ENCODE peak calls at places on chromosome X, in four cellular contexts. One of them, this sample, is unnamed.

GRCh38 chrX:54447461-54447860 is 7.3 kb downstream of the TSR2 start:
- DNase-seq in A549: peak; percentile 14
- DNase-seq in PC-9: no peak
- DNase-seq in HFF-Myc: no peak
- DNase-seq in this sample: no peak

GRCh38 chrX:19303216-19303880 is 40.4 kb upstream of the PDHA1 start:
- DNase-seq in A549: peak; percentile 10
- DNase-seq in PC-9: no peak
- DNase-seq in HFF-Myc: no peak
- DNase-seq in this sample: no peak

GRCh38 chrX:70436380-70436779 is 8.3 kb upstream of the DLG3 start:
- DNase-seq in A549: no peak
- DNase-seq in PC-9: no peak
- DNase-seq in HFF-Myc: no peak
- DNase-seq in this sample: no peak

GRCh38 chrX:136227948-136228584 is 23.1 kb downstream of the MAP7D3 start:
- DNase-seq in A549: no peak
- DNase-seq in PC-9: no peak
- DNase-seq in HFF-Myc: no peak
- DNase-seq in this sample: no peak

GRCh38 chrX:136708348-136708747 is 60.4 kb downstream of the CD40LG start:
- DNase-seq in A549: peak; percentile 6
- DNase-seq in PC-9: no peak
- DNase-seq in HFF-Myc: no peak
- DNase-seq in this sample: no peak

GRCh38 chrX:54171527-54171926 is 11.5 kb downstream of the FAM120C start:
- DNase-seq in A549: no peak
- DNase-seq in PC-9: no peak
- DNase-seq in HFF-Myc: no peak
- DNase-seq in this sample: no peak

GRCh38 chrX:7115557-7115956 is 32.0 kb upstream of the STS start:
- DNase-seq in A549: no peak
- DNase-seq in PC-9: no peak
- DNase-seq in HFF-Myc: no peak
- DNase-seq in this sample: no peak

GRCh38 chrX:39891781-39892180 is 206.0 kb downstream of the BCOR start:
- DNase-seq in A549: no peak
- DNase-seq in PC-9: no peak
- DNase-seq in HFF-Myc: no peak
- DNase-seq in this sample: no peak

GRCh38 chrX:70422886-70423336 is at the start of gene GDPD2:
- DNase-seq in A549: no peak
- DNase-seq in PC-9: peak; percentile 31
- DNase-seq in HFF-Myc: no peak
- DNase-seq in this sample: no peak

GRCh38 chrX:56729152-56729557 is at the start of gene NBDY:
- DNase-seq in A549: peak; percentile 26
- DNase-seq in PC-9: peak; percentile 59
- DNase-seq in HFF-Myc: no peak
- DNase-seq in this sample: peak; percentile 10

GRCh38 chrX:136210806-136211205 is 40.4 kb downstream of the MAP7D3 start:
- DNase-seq in A549: no peak
- DNase-seq in PC-9: no peak
- DNase-seq in HFF-Myc: no peak
- DNase-seq in this sample: no peak

GRCh38 chrX:74925210-74926088 is at the start of gene NEXMIF:
- DNase-seq in A549: peak; percentile 45
- DNase-seq in PC-9: peak; percentile 3
- DNase-seq in HFF-Myc: no peak
- DNase-seq in this sample: peak; percentile 49

GRCh38 chrX:67759018-67759417 is 215.2 kb downstream of the AR start:
- DNase-seq in A549: no peak
- DNase-seq in PC-9: no peak
- DNase-seq in HFF-Myc: no peak
- DNase-seq in this sample: no peak

GRCh38 chrX:40299502-40300118 is 201.9 kb upstream of the BCOR start:
- DNase-seq in A549: no peak
- DNase-seq in PC-9: no peak
- DNase-seq in HFF-Myc: no peak
- DNase-seq in this sample: no peak

GRCh38 chrX:74458738-74459137 is 37.4 kb downstream of the SLC16A2 start:
- DNase-seq in A549: no peak
- DNase-seq in PC-9: no peak
- DNase-seq in HFF-Myc: peak; percentile 36
- DNase-seq in this sample: no peak

GRCh38 chrX:10756365-10756915 is 136.1 kb upstream of the MID1 start:
- DNase-seq in A549: peak; percentile 56
- DNase-seq in PC-9: peak; percentile 34
- DNase-seq in HFF-Myc: peak; percentile 52
- DNase-seq in this sample: no peak

GRCh38 chrX:144265641-144266040 is 381.8 kb downstream of the UBE2NL start:
- DNase-seq in A549: no peak
- DNase-seq in PC-9: no peak
- DNase-seq in HFF-Myc: no peak
- DNase-seq in this sample: no peak

GRCh38 chrX:11190745-11191510 is 79.8 kb downstream of the HCCS start:
- DNase-seq in A549: no peak
- DNase-seq in PC-9: no peak
- DNase-seq in HFF-Myc: no peak
- DNase-seq in this sample: no peak

GRCh38 chrX:109774706-109775105 is 41.6 kb upstream of the ACSL4 start:
- DNase-seq in A549: peak; percentile 11
- DNase-seq in PC-9: no peak
- DNase-seq in HFF-Myc: peak; percentile 4
- DNase-seq in this sample: no peak

GRCh38 chrX:24395775-24396174 is 35.3 kb downstream of the SUPT20HL1 start:
- DNase-seq in A549: peak; percentile 57
- DNase-seq in PC-9: peak; percentile 38
- DNase-seq in HFF-Myc: peak; percentile 27
- DNase-seq in this sample: peak; percentile 34

GRCh38 chrX:154486052-154486395 is 391 bp downstream of the UBL4A start:
- DNase-seq in A549: peak; percentile 6
- DNase-seq in PC-9: peak; percentile 51
- DNase-seq in HFF-Myc: no peak
- DNase-seq in this sample: no peak

GRCh38 chrX:134423606-134424005 is 36.4 kb upstream of the HPRT1 start:
- DNase-seq in A549: peak; percentile 8
- DNase-seq in PC-9: no peak
- DNase-seq in HFF-Myc: no peak
- DNase-seq in this sample: no peak

GRCh38 chrX:87582453-87582852 is 64.9 kb downstream of the KLHL4 start:
- DNase-seq in A549: no peak
- DNase-seq in PC-9: no peak
- DNase-seq in HFF-Myc: no peak
- DNase-seq in this sample: no peak
- TF ChIP-seq CTCF in A549: no peak
- TF ChIP-seq CTCF in PC-9: no peak
- TF ChIP-seq CTCF in HFF-Myc: no peak
- TF ChIP-seq CTCF in this sample: no peak

GRCh38 chrX:38462257-38462656 is 99.1 kb upstream of the TSPAN7 start:
- DNase-seq in A549: no peak
- DNase-seq in PC-9: no peak
- DNase-seq in HFF-Myc: no peak
- DNase-seq in this sample: no peak

GRCh38 chrX:38452603-38453002 is 100.2 kb downstream of the OTC start:
- DNase-seq in A549: no peak
- DNase-seq in PC-9: no peak
- DNase-seq in HFF-Myc: no peak
- DNase-seq in this sample: no peak

DNA sequence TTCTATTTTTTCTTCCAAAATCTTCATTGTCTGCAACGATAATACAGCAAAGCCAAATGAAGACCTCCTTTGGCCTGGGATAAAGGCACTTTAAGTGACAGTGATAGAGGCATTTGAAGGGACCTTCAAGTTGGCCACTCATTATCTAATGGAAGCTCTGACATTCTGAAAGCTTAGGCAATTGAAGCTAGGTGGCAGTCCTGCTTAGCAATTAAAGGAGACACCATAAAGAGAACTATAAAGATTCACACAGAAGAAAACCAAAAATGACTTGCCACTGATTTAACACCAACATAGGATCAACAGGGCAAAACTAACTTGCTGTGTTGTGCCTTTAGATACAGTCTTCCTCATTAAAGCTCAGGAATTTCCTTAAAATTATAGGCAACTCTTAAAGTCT is 103.3 kb upstream of the TSPAN7 start:
- DNase-seq in A549: no peak
- DNase-seq in PC-9: no peak
- DNase-seq in HFF-Myc: no peak
- DNase-seq in this sample: no peak
- TF ChIP-seq CTCF in A549: no peak
- TF ChIP-seq CTCF in PC-9: no peak
- TF ChIP-seq CTCF in HFF-Myc: no peak
- TF ChIP-seq CTCF in this sample: no peak

GRCh38 chrX:17812763-17813162 is 48.3 kb downstream of the RAI2 start:
- DNase-seq in A549: no peak
- DNase-seq in PC-9: no peak
- DNase-seq in HFF-Myc: no peak
- DNase-seq in this sample: no peak
- TF ChIP-seq CTCF in A549: peak; percentile 23
- TF ChIP-seq CTCF in PC-9: peak; percentile 48
- TF ChIP-seq CTCF in HFF-Myc: peak; percentile 47
- TF ChIP-seq CTCF in this sample: peak; percentile 65

DNA sequence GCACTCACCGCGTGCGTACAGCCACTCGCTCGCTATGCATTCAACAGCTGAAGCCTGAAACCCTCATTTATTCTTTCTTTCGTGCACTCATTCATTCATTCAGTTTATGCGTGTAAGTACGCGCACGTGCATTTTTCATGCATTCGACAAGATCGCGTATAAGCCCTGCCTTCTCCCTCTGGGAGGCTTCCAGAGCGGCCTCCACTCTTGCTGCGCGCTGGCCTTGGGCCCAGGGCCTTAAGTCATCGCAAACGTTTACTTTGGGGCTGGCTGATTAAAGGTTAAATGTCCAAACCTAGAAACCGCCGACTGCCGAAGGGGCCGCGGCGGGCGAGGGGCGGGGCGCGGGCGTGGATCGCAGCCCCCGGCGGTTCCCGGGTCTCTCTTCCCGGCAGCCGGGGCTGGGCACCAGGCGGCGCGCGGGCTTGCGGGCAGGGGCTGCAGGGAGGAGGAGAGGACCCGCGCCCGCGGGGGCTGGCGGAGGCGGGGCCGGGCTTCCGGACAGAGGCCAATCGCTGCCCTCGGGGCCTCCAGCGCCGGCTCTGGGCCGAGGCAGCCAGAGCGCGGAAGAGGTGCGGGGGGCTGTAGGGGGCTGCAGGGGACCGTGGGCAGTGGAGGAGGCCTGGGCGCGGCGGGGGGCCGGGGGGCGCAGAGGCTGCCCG is at the start of gene GYG2:
- DNase-seq in A549: no peak
- DNase-seq in PC-9: no peak
- DNase-seq in HFF-Myc: no peak
- DNase-seq in this sample: peak; percentile 73
- TF ChIP-seq CTCF in A549: peak; percentile 8
- TF ChIP-seq CTCF in PC-9: no peak
- TF ChIP-seq CTCF in HFF-Myc: no peak
- TF ChIP-seq CTCF in this sample: no peak

GRCh38 chrX:5681159-5681558 is 547.5 kb downstream of the NLGN4X start:
- DNase-seq in A549: no peak
- DNase-seq in PC-9: no peak
- DNase-seq in HFF-Myc: no peak
- DNase-seq in this sample: no peak
- TF ChIP-seq CTCF in A549: no peak
- TF ChIP-seq CTCF in PC-9: peak; percentile 54
- TF ChIP-seq CTCF in HFF-Myc: no peak
- TF ChIP-seq CTCF in this sample: peak; percentile 42

GRCh38 chrX:15644560-15644872 is 20.1 kb downstream of the CLTRN start:
- DNase-seq in A549: no peak
- DNase-seq in PC-9: no peak
- DNase-seq in HFF-Myc: no peak
- DNase-seq in this sample: no peak

GRCh38 chrX:15643786-15644559 is 20.6 kb downstream of the CLTRN start:
- DNase-seq in A549: no peak
- DNase-seq in PC-9: no peak
- DNase-seq in HFF-Myc: no peak
- DNase-seq in this sample: no peak

GRCh38 chrX:15646031-15646430 is 18.6 kb downstream of the CLTRN start:
- DNase-seq in A549: no peak
- DNase-seq in PC-9: no peak
- DNase-seq in HFF-Myc: no peak
- DNase-seq in this sample: no peak

GRCh38 chrX:15646543-15646942 is 18.1 kb downstream of the CLTRN start:
- DNase-seq in A549: no peak
- DNase-seq in PC-9: no peak
- DNase-seq in HFF-Myc: no peak
- DNase-seq in this sample: no peak

GRCh38 chrX:15645266-15645665 is 19.3 kb downstream of the CLTRN start:
- DNase-seq in A549: no peak
- DNase-seq in PC-9: no peak
- DNase-seq in HFF-Myc: no peak
- DNase-seq in this sample: no peak
- TF ChIP-seq CTCF in A549: no peak
- TF ChIP-seq CTCF in PC-9: no peak
- TF ChIP-seq CTCF in HFF-Myc: no peak
- TF ChIP-seq CTCF in this sample: no peak

GRCh38 chrX:15594371-15594770 is 6.4 kb downstream of the ACE2 start:
- DNase-seq in A549: no peak
- DNase-seq in PC-9: no peak
- DNase-seq in HFF-Myc: no peak
- DNase-seq in this sample: no peak
- TF ChIP-seq CTCF in A549: no peak
- TF ChIP-seq CTCF in PC-9: peak; percentile 48
- TF ChIP-seq CTCF in HFF-Myc: no peak
- TF ChIP-seq CTCF in this sample: peak; percentile 28

GRCh38 chrX:95351089-95351488 is 1333.6 kb upstream of the DIAPH2 start:
- DNase-seq in A549: no peak
- DNase-seq in PC-9: no peak
- DNase-seq in HFF-Myc: no peak
- DNase-seq in this sample: no peak

DNA sequence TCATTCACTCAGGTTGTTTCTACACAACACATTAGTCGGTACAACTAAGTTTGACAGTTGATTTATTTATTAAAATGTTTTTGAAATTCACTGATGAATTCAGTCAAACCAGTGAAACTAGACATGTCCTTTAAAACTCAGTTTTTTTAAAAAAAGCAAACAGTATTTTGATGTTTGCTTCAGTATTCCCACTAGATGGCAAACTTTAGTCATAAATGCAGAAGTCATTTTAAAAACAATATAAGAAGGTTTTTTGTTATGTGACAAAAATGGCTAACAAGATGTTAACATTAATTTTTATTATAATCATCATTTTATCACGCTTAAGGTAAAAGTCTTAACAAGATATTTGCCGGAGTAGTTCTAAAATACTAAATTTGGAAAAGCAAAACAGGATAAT is 1337.8 kb upstream of the DIAPH2 start:
- DNase-seq in A549: no peak
- DNase-seq in PC-9: no peak
- DNase-seq in HFF-Myc: no peak
- DNase-seq in this sample: no peak
- TF ChIP-seq CTCF in A549: no peak
- TF ChIP-seq CTCF in PC-9: peak; percentile 57
- TF ChIP-seq CTCF in HFF-Myc: no peak
- TF ChIP-seq CTCF in this sample: peak; percentile 68

GRCh38 chrX:27186671-27187070 is 276.5 kb downstream of the PPP4R3C start:
- DNase-seq in A549: no peak
- DNase-seq in PC-9: peak; percentile 14
- DNase-seq in HFF-Myc: peak; percentile 4
- DNase-seq in this sample: no peak
- TF ChIP-seq CTCF in A549: peak; percentile 60
- TF ChIP-seq CTCF in PC-9: peak; percentile 84
- TF ChIP-seq CTCF in HFF-Myc: peak; percentile 55
- TF ChIP-seq CTCF in this sample: peak; percentile 70

GRCh38 chrX:44282753-44283152 is 60.7 kb downstream of the EFHC2 start:
- DNase-seq in A549: no peak
- DNase-seq in PC-9: no peak
- DNase-seq in HFF-Myc: no peak
- DNase-seq in this sample: no peak
- TF ChIP-seq CTCF in A549: no peak
- TF ChIP-seq CTCF in PC-9: no peak
- TF ChIP-seq CTCF in HFF-Myc: no peak
- TF ChIP-seq CTCF in this sample: no peak